ENCODE peak calls at places on chromosome 21, in five cellular contexts. One of them, this sample, is unnamed.

GRCh38 chr21:29271927-29272333 is 26.8 kb upstream of the BACH1 start:
- DNase-seq in CD4-positive, alpha-beta T cell: no peak
- DNase-seq in cardiac muscle cell: no peak
- DNase-seq in brain microvascular endothelial cell: no peak
- DNase-seq in H9: no peak
- DNase-seq in this sample: no peak

GRCh38 chr21:44618504-44618903 is 6.6 kb downstream of the KRTAP10-8 start:
- DNase-seq in CD4-positive, alpha-beta T cell: no peak
- DNase-seq in cardiac muscle cell: no peak
- DNase-seq in brain microvascular endothelial cell: peak
- DNase-seq in H9: peak
- DNase-seq in this sample: no peak

GRCh38 chr21:45080639-45081414 is 6.4 kb downstream of the ADARB1 start:
- DNase-seq in CD4-positive, alpha-beta T cell: no peak
- DNase-seq in cardiac muscle cell: no peak
- DNase-seq in brain microvascular endothelial cell: peak
- DNase-seq in H9: no peak
- DNase-seq in this sample: no peak

GRCh38 chr21:34743831-34744230 is 75.0 kb downstream of the CLIC6 start:
- DNase-seq in CD4-positive, alpha-beta T cell: no peak
- DNase-seq in cardiac muscle cell: no peak
- DNase-seq in brain microvascular endothelial cell: peak
- DNase-seq in H9: no peak
- DNase-seq in this sample: no peak

GRCh38 chr21:16409341-16409740 is 679.6 kb downstream of the USP25 start:
- DNase-seq in CD4-positive, alpha-beta T cell: no peak
- DNase-seq in cardiac muscle cell: no peak
- DNase-seq in brain microvascular endothelial cell: no peak
- DNase-seq in H9: no peak
- DNase-seq in this sample: no peak

GRCh38 chr21:29299906-29300546 is 1.3 kb downstream of the BACH1 start:
- DNase-seq in CD4-positive, alpha-beta T cell: peak
- DNase-seq in cardiac muscle cell: peak
- DNase-seq in brain microvascular endothelial cell: peak
- DNase-seq in H9: peak
- DNase-seq in this sample: peak

GRCh38 chr21:30249936-30250335 is 32.8 kb downstream of the KRTAP24-1 start:
- DNase-seq in CD4-positive, alpha-beta T cell: no peak
- DNase-seq in cardiac muscle cell: no peak
- DNase-seq in brain microvascular endothelial cell: no peak
- DNase-seq in H9: no peak
- DNase-seq in this sample: no peak

GRCh38 chr21:34630536-34631143 is 15.7 kb upstream of the RCAN1 start:
- DNase-seq in CD4-positive, alpha-beta T cell: no peak
- DNase-seq in cardiac muscle cell: peak
- DNase-seq in brain microvascular endothelial cell: peak
- DNase-seq in H9: no peak
- DNase-seq in this sample: no peak

GRCh38 chr21:46063734-46064680 is 33.9 kb upstream of the COL6A2 start:
- DNase-seq in CD4-positive, alpha-beta T cell: no peak
- DNase-seq in cardiac muscle cell: no peak
- DNase-seq in brain microvascular endothelial cell: no peak
- DNase-seq in H9: peak
- DNase-seq in this sample: no peak

GRCh38 chr21:37862536-37862935 is 53.7 kb downstream of the KCNJ6 start:
- DNase-seq in CD4-positive, alpha-beta T cell: no peak
- DNase-seq in cardiac muscle cell: peak
- DNase-seq in brain microvascular endothelial cell: peak
- DNase-seq in H9: peak
- DNase-seq in this sample: no peak

DNA sequence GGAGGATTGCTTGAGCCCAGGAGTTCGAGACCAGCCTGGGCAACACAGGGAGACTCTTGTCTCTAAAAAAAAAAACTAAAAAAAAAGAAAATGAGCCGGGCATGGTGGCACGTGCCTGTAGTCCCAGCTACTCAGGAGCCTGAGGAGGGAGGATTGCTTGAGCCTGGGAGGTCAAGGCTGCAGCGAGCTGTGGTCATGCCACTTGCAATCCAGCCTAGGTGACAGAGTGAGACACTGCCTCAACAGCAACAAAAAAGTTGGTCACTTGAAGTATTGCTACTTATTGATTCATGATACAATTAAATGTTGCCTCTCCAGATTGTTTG is 57.9 kb upstream of the CXADR start:
- DNase-seq in CD4-positive, alpha-beta T cell: no peak
- DNase-seq in cardiac muscle cell: no peak
- DNase-seq in brain microvascular endothelial cell: no peak
- DNase-seq in H9: no peak
- DNase-seq in this sample: no peak
- TF ChIP-seq CTCF in CD4-positive, alpha-beta T cell: no peak
- TF ChIP-seq CTCF in cardiac muscle cell: no peak
- TF ChIP-seq CTCF in brain microvascular endothelial cell: no peak
- TF ChIP-seq CTCF in H9: no peak
- TF ChIP-seq CTCF in this sample: no peak

DNA sequence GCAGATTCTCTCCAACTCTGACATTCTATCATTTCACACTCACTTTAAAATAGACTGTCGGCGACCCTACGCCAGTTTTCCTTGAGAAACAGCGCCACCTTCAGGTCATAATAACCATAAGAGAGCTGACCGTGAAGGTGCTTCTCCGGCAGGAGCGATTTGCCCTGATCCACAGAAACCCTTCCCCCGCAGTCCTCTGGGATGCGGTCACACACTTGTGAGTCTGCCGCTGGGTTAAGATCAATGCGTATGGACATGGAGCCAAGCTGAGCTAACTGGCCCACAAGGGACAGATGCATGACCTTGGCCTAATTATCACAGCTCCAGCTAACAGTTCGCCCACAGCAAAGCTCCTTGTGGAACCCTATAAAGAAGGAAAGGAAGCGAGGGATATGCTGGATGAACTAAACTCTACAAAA is 32.8 kb upstream of the IFNAR2 start:
- DNase-seq in CD4-positive, alpha-beta T cell: peak
- DNase-seq in cardiac muscle cell: peak
- DNase-seq in brain microvascular endothelial cell: peak
- DNase-seq in H9: peak
- DNase-seq in this sample: no peak
- TF ChIP-seq CTCF in CD4-positive, alpha-beta T cell: peak
- TF ChIP-seq CTCF in cardiac muscle cell: peak
- TF ChIP-seq CTCF in brain microvascular endothelial cell: peak
- TF ChIP-seq CTCF in H9: peak
- TF ChIP-seq CTCF in this sample: peak

GRCh38 chr21:36705679-36706481 is 7.0 kb downstream of the SIM2 start:
- DNase-seq in CD4-positive, alpha-beta T cell: no peak
- DNase-seq in cardiac muscle cell: no peak
- DNase-seq in brain microvascular endothelial cell: no peak
- DNase-seq in H9: peak
- DNase-seq in this sample: no peak

GRCh38 chr21:36708512-36709029 is 9.7 kb downstream of the SIM2 start:
- DNase-seq in CD4-positive, alpha-beta T cell: no peak
- DNase-seq in cardiac muscle cell: no peak
- DNase-seq in brain microvascular endothelial cell: no peak
- DNase-seq in H9: no peak
- DNase-seq in this sample: no peak

GRCh38 chr21:36706482-36706852 is 7.6 kb downstream of the SIM2 start:
- DNase-seq in CD4-positive, alpha-beta T cell: no peak
- DNase-seq in cardiac muscle cell: no peak
- DNase-seq in brain microvascular endothelial cell: no peak
- DNase-seq in H9: no peak
- DNase-seq in this sample: no peak

GRCh38 chr21:36707763-36708511 is 9.0 kb downstream of the SIM2 start:
- DNase-seq in CD4-positive, alpha-beta T cell: no peak
- DNase-seq in cardiac muscle cell: no peak
- DNase-seq in brain microvascular endothelial cell: no peak
- DNase-seq in H9: no peak
- DNase-seq in this sample: no peak

GRCh38 chr21:36706951-36707762 is 8.2 kb downstream of the SIM2 start:
- DNase-seq in CD4-positive, alpha-beta T cell: no peak
- DNase-seq in cardiac muscle cell: peak
- DNase-seq in brain microvascular endothelial cell: no peak
- DNase-seq in H9: peak
- DNase-seq in this sample: no peak
- TF ChIP-seq CTCF in CD4-positive, alpha-beta T cell: no peak
- TF ChIP-seq CTCF in cardiac muscle cell: peak
- TF ChIP-seq CTCF in brain microvascular endothelial cell: peak
- TF ChIP-seq CTCF in H9: peak
- TF ChIP-seq CTCF in this sample: no peak

GRCh38 chr21:42357307-42357706 is 6.5 kb upstream of the TFF2 start:
- DNase-seq in CD4-positive, alpha-beta T cell: no peak
- DNase-seq in cardiac muscle cell: no peak
- DNase-seq in brain microvascular endothelial cell: no peak
- DNase-seq in H9: no peak
- DNase-seq in this sample: peak

GRCh38 chr21:42356680-42357079 is 5.9 kb upstream of the TFF2 start:
- DNase-seq in CD4-positive, alpha-beta T cell: no peak
- DNase-seq in cardiac muscle cell: no peak
- DNase-seq in brain microvascular endothelial cell: no peak
- DNase-seq in H9: no peak
- DNase-seq in this sample: no peak

GRCh38 chr21:42360317-42360716 is 6.0 kb downstream of the TFF1 start:
- DNase-seq in CD4-positive, alpha-beta T cell: no peak
- DNase-seq in cardiac muscle cell: no peak
- DNase-seq in brain microvascular endothelial cell: no peak
- DNase-seq in H9: no peak
- DNase-seq in this sample: no peak

GRCh38 chr21:42358937-42359336 is 7.4 kb downstream of the TFF1 start:
- DNase-seq in CD4-positive, alpha-beta T cell: no peak
- DNase-seq in cardiac muscle cell: no peak
- DNase-seq in brain microvascular endothelial cell: no peak
- DNase-seq in H9: no peak
- DNase-seq in this sample: no peak

GRCh38 chr21:42358261-42358660 is 7.5 kb upstream of the TFF2 start:
- DNase-seq in CD4-positive, alpha-beta T cell: no peak
- DNase-seq in cardiac muscle cell: no peak
- DNase-seq in brain microvascular endothelial cell: no peak
- DNase-seq in H9: no peak
- DNase-seq in this sample: peak
- TF ChIP-seq CTCF in CD4-positive, alpha-beta T cell: no peak
- TF ChIP-seq CTCF in cardiac muscle cell: no peak
- TF ChIP-seq CTCF in brain microvascular endothelial cell: no peak
- TF ChIP-seq CTCF in H9: no peak
- TF ChIP-seq CTCF in this sample: no peak

DNA sequence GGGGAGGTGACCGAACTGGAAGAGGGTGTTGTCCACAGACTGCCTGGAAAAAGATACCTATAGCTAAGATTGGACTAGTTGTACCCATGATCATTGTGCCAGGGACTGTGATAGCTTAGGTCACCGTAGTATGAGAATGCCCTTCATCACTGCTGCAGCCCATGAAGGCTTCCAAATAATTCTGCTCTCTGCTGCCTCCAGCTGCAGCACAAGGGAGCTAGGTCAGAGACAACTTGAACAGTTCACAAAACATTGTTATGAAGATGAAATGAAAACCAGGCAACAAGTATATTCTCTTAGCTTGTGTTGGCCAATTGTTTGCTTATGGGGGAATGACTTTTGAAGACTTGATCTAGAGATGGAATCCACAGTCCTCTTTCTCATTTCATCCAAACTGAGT is 246.7 kb downstream of the MRPL39 start:
- DNase-seq in CD4-positive, alpha-beta T cell: no peak
- DNase-seq in cardiac muscle cell: no peak
- DNase-seq in brain microvascular endothelial cell: no peak
- DNase-seq in H9: no peak
- DNase-seq in this sample: no peak
- TF ChIP-seq CTCF in CD4-positive, alpha-beta T cell: no peak
- TF ChIP-seq CTCF in cardiac muscle cell: peak
- TF ChIP-seq CTCF in brain microvascular endothelial cell: peak
- TF ChIP-seq CTCF in H9: peak
- TF ChIP-seq CTCF in this sample: no peak